ENCODE peak calls at places on chromosomes 3 and 15, in five cellular contexts. One of them, this sample, is unnamed.

GRCh38 chr3:98325055-98325454 is 28.6 kb upstream of the OR5K4 start:
- DNase-seq in fibroblast of lung: no peak
- DNase-seq in mammary epithelial cell: no peak
- DNase-seq in astrocyte: no peak
- DNase-seq in hepatocyte: peak; percentile 37
- DNase-seq in this sample: peak; percentile 38

GRCh38 chr3:87375231-87375682 is 98.9 kb upstream of the POU1F1 start:
- DNase-seq in fibroblast of lung: no peak
- DNase-seq in mammary epithelial cell: no peak
- DNase-seq in hepatocyte: no peak
- DNase-seq in astrocyte: no peak
- DNase-seq in this sample: no peak

GRCh38 chr3:167861649-167862048 is 126.1 kb downstream of the SERPINI1 start:
- DNase-seq in fibroblast of lung: peak; percentile 36
- DNase-seq in mammary epithelial cell: no peak
- DNase-seq in hepatocyte: no peak
- DNase-seq in astrocyte: peak; percentile 26
- DNase-seq in this sample: no peak

GRCh38 chr3:186532641-186533072 is 11.5 kb downstream of the CRYGS start:
- DNase-seq in astrocyte: no peak
- DNase-seq in mammary epithelial cell: no peak
- DNase-seq in hepatocyte: no peak
- DNase-seq in fibroblast of lung: no peak
- DNase-seq in this sample: no peak

GRCh38 chr3:17088602-17089313 is 204.0 kb downstream of the PLCL2 start:
- DNase-seq in fibroblast of lung: no peak
- DNase-seq in astrocyte: no peak
- DNase-seq in hepatocyte: no peak
- DNase-seq in mammary epithelial cell: no peak
- DNase-seq in this sample: no peak

GRCh38 chr3:67819447-67819846 is 165.0 kb upstream of the SUCLG2 start:
- DNase-seq in astrocyte: no peak
- DNase-seq in hepatocyte: peak; percentile 38
- DNase-seq in mammary epithelial cell: no peak
- DNase-seq in fibroblast of lung: no peak
- DNase-seq in this sample: no peak

GRCh38 chr15:39747326-39747725 is 35.3 kb downstream of the FSIP1 start:
- DNase-seq in hepatocyte: no peak
- DNase-seq in fibroblast of lung: peak; percentile 84
- DNase-seq in mammary epithelial cell: peak; percentile 60
- DNase-seq in astrocyte: peak; percentile 81
- DNase-seq in this sample: peak; percentile 35

GRCh38 chr3:103963599-103963998 is 1403.1 kb upstream of the ALCAM start:
- DNase-seq in mammary epithelial cell: no peak
- DNase-seq in fibroblast of lung: no peak
- DNase-seq in hepatocyte: no peak
- DNase-seq in astrocyte: no peak
- DNase-seq in this sample: no peak

GRCh38 chr3:146421814-146422748 is 47.3 kb downstream of the PLSCR2 start:
- DNase-seq in hepatocyte: no peak
- DNase-seq in astrocyte: peak; percentile 82
- DNase-seq in mammary epithelial cell: peak; percentile 75
- DNase-seq in fibroblast of lung: peak; percentile 88
- DNase-seq in this sample: no peak

GRCh38 chr3:32596926-32597369 is 26.3 kb upstream of the DYNC1LI1 start:
- DNase-seq in astrocyte: peak; percentile 22
- DNase-seq in fibroblast of lung: peak; percentile 27
- DNase-seq in mammary epithelial cell: no peak
- DNase-seq in hepatocyte: peak; percentile 42
- DNase-seq in this sample: no peak

GRCh38 chr3:126358816-126359181 is 1.6 kb upstream of the KLF15 start:
- DNase-seq in mammary epithelial cell: no peak
- DNase-seq in astrocyte: no peak
- DNase-seq in hepatocyte: no peak
- DNase-seq in fibroblast of lung: no peak
- DNase-seq in this sample: no peak

GRCh38 chr3:152961323-152961722 is 126.4 kb downstream of the P2RY1 start:
- DNase-seq in fibroblast of lung: peak; percentile 5
- DNase-seq in hepatocyte: peak; percentile 19
- DNase-seq in mammary epithelial cell: peak; percentile 34
- DNase-seq in astrocyte: no peak
- DNase-seq in this sample: no peak

GRCh38 chr3:132834327-132834726 is 112.1 kb upstream of the NPHP3 start:
- DNase-seq in hepatocyte: no peak
- DNase-seq in mammary epithelial cell: no peak
- DNase-seq in astrocyte: no peak
- DNase-seq in fibroblast of lung: no peak
- DNase-seq in this sample: no peak

GRCh38 chr3:129195731-129196256 is 12.1 kb upstream of the CNBP start:
- DNase-seq in astrocyte: peak; percentile 93
- DNase-seq in mammary epithelial cell: peak; percentile 89
- DNase-seq in fibroblast of lung: peak; percentile 95
- DNase-seq in hepatocyte: peak; percentile 64
- DNase-seq in this sample: peak; percentile 57

GRCh38 chr3:134211797-134212196 is 38.9 kb downstream of the RYK start:
- DNase-seq in mammary epithelial cell: peak; percentile 55
- DNase-seq in astrocyte: peak; percentile 36
- DNase-seq in hepatocyte: peak; percentile 69
- DNase-seq in fibroblast of lung: peak; percentile 56
- DNase-seq in this sample: no peak

GRCh38 chr3:156217674-156218352 is 97.4 kb downstream of the KCNAB1 start:
- DNase-seq in astrocyte: peak; percentile 79
- DNase-seq in mammary epithelial cell: peak; percentile 32
- DNase-seq in fibroblast of lung: peak; percentile 84
- DNase-seq in hepatocyte: peak; percentile 23
- DNase-seq in this sample: no peak

DNA sequence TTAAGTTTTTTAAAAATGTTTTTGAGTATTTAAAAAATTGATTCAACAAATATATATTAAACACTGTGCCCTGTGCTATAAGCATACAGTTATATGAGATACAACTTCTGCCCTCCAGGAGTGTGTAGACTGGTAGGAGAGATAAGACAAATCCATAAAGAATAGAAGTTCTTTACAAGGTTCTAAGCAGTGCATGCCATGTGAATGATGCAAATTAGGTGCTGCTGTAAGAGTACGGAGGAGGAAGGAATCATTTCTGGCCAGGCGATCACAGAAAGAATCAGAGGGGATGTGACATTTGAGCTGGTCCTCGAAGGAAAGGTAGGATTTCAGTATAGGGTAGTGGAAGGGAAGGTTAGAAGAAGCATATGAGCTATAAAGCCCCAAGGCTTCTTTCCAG is 14.0 kb downstream of the MAPKBP1 start:
- DNase-seq in hepatocyte: no peak
- DNase-seq in astrocyte: no peak
- DNase-seq in fibroblast of lung: no peak
- DNase-seq in mammary epithelial cell: no peak
- DNase-seq in this sample: no peak
- H3K4me2 ChIP-seq in hepatocyte: peak overlapping the region; percentile 22
- H3K4me2 ChIP-seq in astrocyte: no peak overlapping the region
- H3K4me2 ChIP-seq in fibroblast of lung: no peak overlapping the region
- H3K4me2 ChIP-seq in mammary epithelial cell: peak overlapping the region; percentile 26
- H3K4me2 ChIP-seq in this sample: no peak overlapping the region

GRCh38 chr15:81291916-81292424 is 32.0 kb downstream of the STARD5 start:
- DNase-seq in fibroblast of lung: no peak
- DNase-seq in hepatocyte: no peak
- DNase-seq in mammary epithelial cell: no peak
- DNase-seq in astrocyte: no peak
- DNase-seq in this sample: no peak

GRCh38 chr15:81295466-81296145 is 28.3 kb downstream of the STARD5 start:
- DNase-seq in hepatocyte: no peak
- DNase-seq in astrocyte: no peak
- DNase-seq in mammary epithelial cell: no peak
- DNase-seq in fibroblast of lung: no peak
- DNase-seq in this sample: no peak

GRCh38 chr15:81294501-81294850 is 29.5 kb downstream of the STARD5 start:
- DNase-seq in astrocyte: no peak
- DNase-seq in mammary epithelial cell: no peak
- DNase-seq in fibroblast of lung: no peak
- DNase-seq in hepatocyte: no peak
- DNase-seq in this sample: no peak

GRCh38 chr15:81292516-81293001 is 31.4 kb downstream of the STARD5 start:
- DNase-seq in mammary epithelial cell: no peak
- DNase-seq in fibroblast of lung: no peak
- DNase-seq in hepatocyte: no peak
- DNase-seq in astrocyte: no peak
- DNase-seq in this sample: no peak

GRCh38 chr15:81293728-81294500 is 30.0 kb downstream of the STARD5 start:
- DNase-seq in fibroblast of lung: no peak
- DNase-seq in astrocyte: no peak
- DNase-seq in mammary epithelial cell: no peak
- DNase-seq in hepatocyte: no peak
- DNase-seq in this sample: no peak
- H3K9me3 ChIP-seq in fibroblast of lung: no peaks in the 10 kb centered on the region
- H3K9me3 ChIP-seq in astrocyte: no peaks in the 10 kb centered on the region
- H3K9me3 ChIP-seq in mammary epithelial cell: no peaks in the 10 kb centered on the region
- H3K9me3 ChIP-seq in hepatocyte: no peaks in the 10 kb centered on the region
- H3K9me3 ChIP-seq in this sample: no peaks in the 10 kb centered on the region

GRCh38 chr3:197713477-197713822 is 23.3 kb downstream of the RUBCN start:
- DNase-seq in fibroblast of lung: no peak
- DNase-seq in astrocyte: no peak
- DNase-seq in mammary epithelial cell: no peak
- DNase-seq in hepatocyte: no peak
- DNase-seq in this sample: peak; percentile 39

GRCh38 chr3:197714251-197714650 is 22.5 kb downstream of the RUBCN start:
- DNase-seq in fibroblast of lung: no peak
- DNase-seq in hepatocyte: no peak
- DNase-seq in mammary epithelial cell: no peak
- DNase-seq in astrocyte: no peak
- DNase-seq in this sample: no peak

GRCh38 chr3:197709135-197709534 is 27.6 kb downstream of the RUBCN start:
- DNase-seq in astrocyte: no peak
- DNase-seq in fibroblast of lung: no peak
- DNase-seq in mammary epithelial cell: no peak
- DNase-seq in hepatocyte: no peak
- DNase-seq in this sample: no peak

GRCh38 chr3:197706658-197707057 is 30.0 kb downstream of the RUBCN start:
- DNase-seq in astrocyte: no peak
- DNase-seq in hepatocyte: no peak
- DNase-seq in mammary epithelial cell: no peak
- DNase-seq in fibroblast of lung: no peak
- DNase-seq in this sample: no peak

GRCh38 chr3:197711973-197712707 is 24.6 kb downstream of the RUBCN start:
- DNase-seq in hepatocyte: peak; percentile 91
- DNase-seq in astrocyte: peak; percentile 96
- DNase-seq in fibroblast of lung: peak; percentile 97
- DNase-seq in mammary epithelial cell: peak; percentile 98
- DNase-seq in this sample: peak; percentile 100
- H3K4me1 ChIP-seq in hepatocyte: no peaks in the 10 kb centered on the region
- H3K4me1 ChIP-seq in astrocyte: peaks cover 12% of the 10 kb centered on the region
- H3K4me1 ChIP-seq in fibroblast of lung: peaks cover 5% of the 10 kb centered on the region
- H3K4me1 ChIP-seq in mammary epithelial cell: peaks cover 16% of the 10 kb centered on the region
- H3K4me1 ChIP-seq in this sample: peaks cover 38% of the 10 kb centered on the region

DNA sequence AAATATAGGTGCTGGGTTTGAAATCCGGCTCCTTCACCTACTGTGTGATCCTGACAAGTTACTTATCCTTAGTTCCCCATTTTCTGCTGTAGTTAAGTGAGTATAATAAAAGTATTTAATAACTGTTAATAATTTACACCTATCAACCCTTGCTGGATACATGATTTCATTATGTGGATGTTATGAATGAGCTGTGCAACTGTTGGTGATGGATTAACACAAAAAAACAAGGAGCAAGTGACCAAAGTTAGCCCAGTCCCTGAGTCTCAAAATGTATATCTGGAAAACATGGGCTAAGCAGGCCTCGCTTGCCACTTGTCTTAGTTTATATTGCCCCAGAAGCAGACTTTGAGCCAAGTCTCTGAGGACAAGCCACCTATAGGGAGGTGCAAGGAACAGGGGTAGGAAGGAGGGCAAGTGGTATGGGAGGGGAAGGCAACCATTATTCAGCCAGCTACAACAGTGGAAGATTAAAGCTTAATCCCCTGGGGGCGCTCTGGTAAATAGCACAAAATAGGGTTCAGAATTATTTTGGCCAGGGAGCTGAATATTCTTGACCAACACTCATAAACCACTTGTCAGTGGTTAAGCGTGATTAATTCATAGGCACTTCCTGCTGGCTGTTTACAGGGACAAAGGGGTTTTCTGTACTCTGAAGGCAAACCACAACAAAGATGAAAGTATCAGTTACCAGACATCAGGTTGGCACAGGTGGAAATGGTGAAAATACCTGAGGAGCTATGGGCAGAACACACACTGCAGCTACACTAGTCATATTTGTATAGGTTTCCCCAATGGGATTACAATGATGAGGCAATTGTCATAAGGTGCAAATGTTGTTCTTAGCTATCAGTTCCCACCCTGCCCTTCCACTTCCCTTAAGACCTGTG is 76.2 kb downstream of the TRIM42 start:
- DNase-seq in fibroblast of lung: peak; percentile 16
- DNase-seq in astrocyte: peak; percentile 4
- DNase-seq in mammary epithelial cell: peak; percentile 85
- DNase-seq in hepatocyte: no peak
- DNase-seq in this sample: peak; percentile 66
- H3K4me2 ChIP-seq in fibroblast of lung: no peak overlapping the region
- H3K4me2 ChIP-seq in astrocyte: no peak overlapping the region
- H3K4me2 ChIP-seq in mammary epithelial cell: no peak overlapping the region
- H3K4me2 ChIP-seq in hepatocyte: no peak overlapping the region
- H3K4me2 ChIP-seq in this sample: no peak overlapping the region

DNA sequence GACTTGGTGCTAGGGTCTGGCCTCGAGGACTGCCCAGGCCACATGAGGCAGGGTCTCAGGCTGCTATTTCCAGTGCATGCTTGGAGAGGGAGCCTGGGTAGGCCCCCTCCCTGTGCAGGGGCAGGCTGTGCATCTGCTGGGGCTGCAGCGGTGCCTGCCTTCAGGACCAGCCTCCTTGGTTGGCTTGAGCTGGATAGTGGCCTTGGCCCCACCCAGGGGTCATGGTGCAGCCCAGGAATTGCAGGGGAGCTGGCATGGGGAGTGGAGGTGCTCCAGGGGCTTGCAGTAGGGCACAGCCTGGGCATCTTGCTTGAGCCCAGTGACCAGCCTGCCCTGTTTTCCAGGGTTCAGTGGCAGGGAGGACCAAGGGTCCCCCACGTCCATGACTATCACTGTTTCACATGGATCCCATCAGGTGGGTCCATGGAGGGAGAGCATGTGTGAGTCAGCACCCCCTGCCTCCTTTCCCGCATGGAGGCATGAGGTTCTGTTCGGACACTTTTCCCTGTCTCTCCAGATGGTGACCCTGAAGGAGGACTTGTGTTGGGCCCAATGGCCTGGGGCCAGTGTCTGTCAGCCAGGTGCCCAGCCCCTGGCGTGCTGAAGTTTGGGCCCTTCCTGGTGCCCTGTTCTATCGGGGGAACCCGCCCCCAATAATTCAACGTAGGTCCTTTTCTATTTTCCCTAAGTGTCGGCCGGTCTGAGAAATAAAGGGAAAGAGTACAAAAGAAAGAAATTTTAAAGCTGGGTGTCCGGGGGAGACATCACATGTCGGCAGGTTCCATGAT is 218.6 kb downstream of the SNRPN start:
- DNase-seq in fibroblast of lung: no peak
- DNase-seq in mammary epithelial cell: no peak
- DNase-seq in astrocyte: no peak
- DNase-seq in hepatocyte: no peak
- DNase-seq in this sample: no peak
- H3K9me3 ChIP-seq in fibroblast of lung: no peaks in the 10 kb centered on the region
- H3K9me3 ChIP-seq in mammary epithelial cell: peaks cover 46% of the 10 kb centered on the region
- H3K9me3 ChIP-seq in astrocyte: peaks cover 27% of the 10 kb centered on the region
- H3K9me3 ChIP-seq in hepatocyte: peaks cover 3% of the 10 kb centered on the region
- H3K9me3 ChIP-seq in this sample: no peaks in the 10 kb centered on the region

This sample was measured in PC-9.